ENCODE peak calls at places on chromosomes 12 and 14, in ten cellular contexts. F, M, H, X, N, Z, L, E, U and A are unnamed samples.

GRCh38 chr12:109480356-109480755 is 2.9 kb downstream of the UBE3B start:
- DNase-seq in F (no peak), M (no peak), H (no peak), X (no peak), N (no peak), Z (no peak), L (no peak), E (no peak), U (no peak), A (no peak)

GRCh38 chr12:111409403-111410228 is 3.9 kb downstream of the SH2B3 start:
- DNase-seq in F (peak), M (peak), H (peak), X (no peak), N (no peak), Z (no peak), L (peak), E (no peak), U (no peak), A (peak)

GRCh38 chr14:93109572-93110481 is 5.9 kb downstream of the ITPK1 start:
- DNase-seq in F (no peak), M (no peak), H (no peak), X (no peak), N (no peak), Z (no peak), L (no peak), E (no peak), U (no peak), A (no peak)

GRCh38 chr12:125683748-125684381 is 618.6 kb downstream of the AACS start:
- DNase-seq in F (no peak), M (no peak), H (no peak), X (peak), N (no peak), Z (no peak), L (no peak), E (no peak), U (no peak), A (peak)

GRCh38 chr12:28258998-28259397 is 68.7 kb downstream of the CCDC91 start:
- DNase-seq in F (no peak), M (no peak), H (no peak), X (no peak), N (no peak), Z (no peak), L (no peak), E (no peak), U (no peak), A (no peak)

GRCh38 chr12:52903855-52904508 is 894 bp downstream of the KRT8 start:
- DNase-seq in F (no peak), M (peak), H (peak), X (peak), N (no peak), Z (no peak), L (no peak), E (no peak), U (no peak), A (no peak)

GRCh38 chr12:67472551-67472950 is 176.0 kb upstream of the DYRK2 start:
- DNase-seq in F (no peak), M (no peak), H (peak), X (no peak), N (no peak), Z (no peak), L (no peak), E (no peak), U (no peak), A (no peak)

GRCh38 chr14:91554535-91555332 is 44.6 kb upstream of the PPP4R3A start:
- DNase-seq in F (no peak), M (no peak), H (no peak), X (no peak), N (peak), Z (no peak), L (no peak), E (no peak), U (no peak), A (no peak)

GRCh38 chr12:45166056-45166455 is 49.8 kb upstream of the ANO6 start:
- DNase-seq in F (no peak), M (no peak), H (no peak), X (no peak), N (no peak), Z (no peak), L (no peak), E (no peak), U (no peak), A (no peak)

GRCh38 chr14:80959448-80960006 is 4.1 kb downstream of the TSHR start:
- DNase-seq in F (no peak), M (peak), H (no peak), X (no peak), N (no peak), Z (no peak), L (no peak), E (no peak), U (no peak), A (no peak)

GRCh38 chr12:116818948-116819832 is 62.1 kb downstream of the HRK start:
- DNase-seq in F (peak), M (peak), H (peak), X (peak), N (peak), Z (peak), L (peak), E (peak), U (peak), A (peak)
- TF ChIP-seq POLR2A in F (no peak), M (peak), H (peak), X (peak), N (no peak), Z (peak), L (peak), E (peak), U (no peak), A (peak)

GRCh38 chr12:113075137-113075683 is 18.7 kb downstream of the DTX1 start:
- DNase-seq in F (no peak), M (no peak), H (no peak), X (no peak), N (peak), Z (no peak), L (no peak), E (no peak), U (no peak), A (no peak)
- TF ChIP-seq POLR2A in F (no peak), M (no peak), H (no peak), X (no peak), N (no peak), Z (no peak), L (no peak), E (no peak), U (no peak), A (no peak)

GRCh38 chr14:105062048-105062433 is 3.2 kb downstream of the GPR132 start:
- DNase-seq in F (peak), M (no peak), H (no peak), X (no peak), N (no peak), Z (no peak), L (no peak), E (no peak), U (no peak), A (no peak)
- TF ChIP-seq POLR2A in F (no peak), M (no peak), H (no peak), X (no peak), N (no peak), Z (no peak), L (no peak), E (no peak), U (no peak), A (no peak)

GRCh38 chr12:74429535-74429934 is 108.1 kb upstream of the ATXN7L3B start:
- DNase-seq in F (no peak), M (no peak), H (no peak), X (no peak), N (no peak), Z (no peak), L (no peak), E (no peak), U (no peak), A (no peak)

GRCh38 chr12:74426091-74426490 is 111.5 kb upstream of the ATXN7L3B start:
- DNase-seq in F (no peak), M (no peak), H (no peak), X (no peak), N (no peak), Z (no peak), L (no peak), E (no peak), U (no peak), A (no peak)

DNA sequence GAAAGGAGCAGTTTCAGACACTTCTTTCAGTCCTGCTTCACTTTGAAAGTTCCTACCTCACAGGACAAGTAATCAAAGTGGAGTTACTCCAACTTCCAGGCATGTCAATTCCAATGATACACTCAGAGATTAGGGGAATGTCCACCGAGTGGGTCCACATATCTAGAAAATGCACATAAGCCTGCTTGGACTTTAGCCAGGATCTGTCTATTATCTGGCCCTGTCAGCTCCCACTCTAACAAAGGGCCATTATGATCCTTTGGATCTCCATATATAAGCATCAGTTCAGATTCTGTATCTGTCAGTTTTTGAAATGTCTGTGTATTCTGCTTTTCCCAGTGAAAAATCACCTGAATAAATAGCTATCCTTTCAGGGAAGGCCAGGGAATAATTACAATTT is 112.9 kb upstream of the ATXN7L3B start:
- DNase-seq in F (no peak), M (no peak), H (no peak), X (no peak), N (no peak), Z (no peak), L (no peak), E (no peak), U (no peak), A (no peak)
- TF ChIP-seq POLR2A in F (no peak), M (no peak), H (no peak), X (no peak), N (no peak), Z (no peak), L (no peak), E (no peak), U (no peak), A (no peak)

DNA sequence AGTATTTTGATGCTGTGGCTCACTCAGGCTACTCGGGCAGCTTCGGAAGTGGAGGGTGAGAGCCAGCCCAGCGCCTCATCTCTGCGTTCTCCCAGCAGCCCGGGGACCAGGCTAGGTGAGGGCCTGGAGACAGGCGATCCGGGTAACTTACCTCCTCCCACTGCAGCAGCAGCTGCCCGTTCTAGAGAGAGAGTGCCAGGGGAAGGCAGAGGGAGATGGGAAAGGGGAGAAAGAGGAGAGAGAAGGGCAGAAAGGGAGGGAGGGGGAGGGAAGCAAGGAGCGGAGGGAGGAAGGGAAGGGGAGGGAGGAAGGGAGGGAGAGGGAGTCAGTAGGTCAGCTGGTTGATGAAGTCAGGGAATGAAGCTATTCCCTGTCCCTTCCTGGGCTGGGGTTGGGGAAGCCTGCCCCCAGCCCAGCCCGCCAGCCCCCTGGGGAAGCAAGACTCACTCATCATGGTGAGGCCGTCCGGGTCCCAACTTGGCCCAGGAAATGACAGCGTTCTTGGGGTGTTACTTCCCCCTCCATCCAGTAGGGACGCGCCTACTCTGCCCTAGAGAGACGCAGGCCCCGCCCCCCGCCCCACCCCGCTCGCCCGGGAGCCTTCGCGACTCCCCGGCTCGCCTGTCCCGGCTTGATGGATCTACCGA is at the start of gene IFI27L2:
- DNase-seq in F (peak), M (peak), H (peak), X (peak), N (peak), Z (peak), L (peak), E (peak), U (peak), A (peak)
- TF ChIP-seq POLR2A in F (no peak), M (peak), H (peak), X (peak), N (peak), Z (no peak), L (peak), E (peak), U (no peak), A (peak)